ENCODE peak calls at places on chromosomes 1 and 21, in seven cellular contexts. One of them, this sample, is unnamed.
A peak's percentile ranks its signal among the peaks of the same experiment; 100 is the strongest.

GRCh38 chr1:87853576-87854351 is 525.1 kb downstream of the LMO4 start:
- DNase-seq in PC-9: no peak
- DNase-seq in nephron progenitor cell: no peak
- DNase-seq in heart right ventricle: no peak
- DNase-seq in lower lobe of right lung: no peak
- DNase-seq in Calu3: no peak
- DNase-seq in ovary: no peak
- DNase-seq in this sample: no peak

GRCh38 chr1:55155522-55155921 is 59.6 kb downstream of the USP24 start:
- DNase-seq in ovary: no peak
- DNase-seq in lower lobe of right lung: peak; percentile 44
- DNase-seq in PC-9: no peak
- DNase-seq in heart right ventricle: peak; percentile 33
- DNase-seq in nephron progenitor cell: no peak
- DNase-seq in Calu3: no peak
- DNase-seq in this sample: no peak

GRCh38 chr1:177517556-177517955 is 346.8 kb downstream of the BRINP2 start:
- DNase-seq in heart right ventricle: no peak
- DNase-seq in nephron progenitor cell: no peak
- DNase-seq in lower lobe of right lung: no peak
- DNase-seq in PC-9: no peak
- DNase-seq in Calu3: no peak
- DNase-seq in ovary: no peak
- DNase-seq in this sample: no peak

GRCh38 chr1:115314765-115315164 is 23.3 kb downstream of the NGF start:
- DNase-seq in Calu3: no peak
- DNase-seq in nephron progenitor cell: no peak
- DNase-seq in PC-9: peak; percentile 97
- DNase-seq in heart right ventricle: no peak
- DNase-seq in ovary: no peak
- DNase-seq in lower lobe of right lung: no peak
- DNase-seq in this sample: no peak

GRCh38 chr1:184387069-184387870 is 441 bp downstream of the C1orf21 start:
- DNase-seq in PC-9: no peak
- DNase-seq in heart right ventricle: peak; percentile 58
- DNase-seq in Calu3: peak; percentile 23
- DNase-seq in nephron progenitor cell: peak; percentile 65
- DNase-seq in lower lobe of right lung: peak; percentile 69
- DNase-seq in ovary: peak; percentile 52
- DNase-seq in this sample: peak; percentile 38

GRCh38 chr1:211734791-211735190 is 59.4 kb upstream of the NEK2 start:
- DNase-seq in lower lobe of right lung: peak; percentile 61
- DNase-seq in PC-9: no peak
- DNase-seq in nephron progenitor cell: no peak
- DNase-seq in heart right ventricle: no peak
- DNase-seq in Calu3: peak; percentile 57
- DNase-seq in ovary: no peak
- DNase-seq in this sample: no peak

GRCh38 chr1:27521336-27522147 is 31.6 kb upstream of the WASF2 start:
- DNase-seq in PC-9: no peak
- DNase-seq in ovary: no peak
- DNase-seq in nephron progenitor cell: no peak
- DNase-seq in Calu3: no peak
- DNase-seq in heart right ventricle: peak; percentile 65
- DNase-seq in lower lobe of right lung: no peak
- DNase-seq in this sample: no peak

GRCh38 chr1:24483441-24483840 is 19.2 kb upstream of the RCAN3 start:
- DNase-seq in lower lobe of right lung: no peak
- DNase-seq in heart right ventricle: no peak
- DNase-seq in ovary: no peak
- DNase-seq in PC-9: no peak
- DNase-seq in nephron progenitor cell: no peak
- DNase-seq in Calu3: no peak
- DNase-seq in this sample: no peak

GRCh38 chr1:177077734-177078489 is 86.6 kb downstream of the ASTN1 start:
- DNase-seq in ovary: no peak
- DNase-seq in PC-9: no peak
- DNase-seq in lower lobe of right lung: no peak
- DNase-seq in nephron progenitor cell: no peak
- DNase-seq in Calu3: no peak
- DNase-seq in heart right ventricle: no peak
- DNase-seq in this sample: no peak

GRCh38 chr1:21220815-21221214 is 44.1 kb upstream of the EIF4G3 start:
- DNase-seq in ovary: no peak
- DNase-seq in Calu3: no peak
- DNase-seq in heart right ventricle: no peak
- DNase-seq in nephron progenitor cell: no peak
- DNase-seq in lower lobe of right lung: no peak
- DNase-seq in PC-9: no peak
- DNase-seq in this sample: no peak

GRCh38 chr1:170510163-170510562 is 21.8 kb upstream of the GORAB start:
- DNase-seq in PC-9: no peak
- DNase-seq in heart right ventricle: no peak
- DNase-seq in nephron progenitor cell: no peak
- DNase-seq in lower lobe of right lung: no peak
- DNase-seq in ovary: no peak
- DNase-seq in Calu3: no peak
- DNase-seq in this sample: no peak

GRCh38 chr1:224632381-224632871 is 16.3 kb downstream of the CNIH3 start:
- DNase-seq in PC-9: no peak
- DNase-seq in lower lobe of right lung: no peak
- DNase-seq in Calu3: no peak
- DNase-seq in heart right ventricle: no peak
- DNase-seq in ovary: no peak
- DNase-seq in nephron progenitor cell: no peak
- DNase-seq in this sample: no peak

GRCh38 chr1:216464489-216464888 is 41.2 kb upstream of the USH2A start:
- DNase-seq in heart right ventricle: no peak
- DNase-seq in Calu3: no peak
- DNase-seq in lower lobe of right lung: no peak
- DNase-seq in ovary: no peak
- DNase-seq in nephron progenitor cell: no peak
- DNase-seq in PC-9: peak; percentile 69
- DNase-seq in this sample: no peak

GRCh38 chr21:38965910-38966504 is 160.3 kb downstream of the ETS2 start:
- DNase-seq in heart right ventricle: no peak
- DNase-seq in PC-9: peak; percentile 89
- DNase-seq in Calu3: peak; percentile 79
- DNase-seq in lower lobe of right lung: peak; percentile 80
- DNase-seq in nephron progenitor cell: peak; percentile 30
- DNase-seq in ovary: peak; percentile 53
- DNase-seq in this sample: no peak

GRCh38 chr1:114164840-114165543 is 11.3 kb upstream of the SYT6 start:
- DNase-seq in nephron progenitor cell: no peak
- DNase-seq in ovary: no peak
- DNase-seq in lower lobe of right lung: no peak
- DNase-seq in Calu3: no peak
- DNase-seq in heart right ventricle: no peak
- DNase-seq in PC-9: no peak
- DNase-seq in this sample: peak; percentile 55

GRCh38 chr1:192100686-192101468 is 57.4 kb upstream of the RGS18 start:
- DNase-seq in Calu3: no peak
- DNase-seq in nephron progenitor cell: no peak
- DNase-seq in heart right ventricle: no peak
- DNase-seq in ovary: no peak
- DNase-seq in lower lobe of right lung: no peak
- DNase-seq in PC-9: peak; percentile 47
- DNase-seq in this sample: no peak

GRCh38 chr1:52825868-52826267 is 16.7 kb upstream of the ZYG11A start:
- DNase-seq in PC-9: no peak
- DNase-seq in ovary: no peak
- DNase-seq in heart right ventricle: no peak
- DNase-seq in lower lobe of right lung: no peak
- DNase-seq in nephron progenitor cell: no peak
- DNase-seq in Calu3: no peak
- DNase-seq in this sample: peak; percentile 12

GRCh38 chr1:243957141-243957540 is 93.9 kb upstream of the ZBTB18 start:
- DNase-seq in Calu3: no peak
- DNase-seq in heart right ventricle: no peak
- DNase-seq in PC-9: no peak
- DNase-seq in nephron progenitor cell: no peak
- DNase-seq in ovary: no peak
- DNase-seq in lower lobe of right lung: no peak
- DNase-seq in this sample: no peak

GRCh38 chr1:200332716-200333115 is 77.1 kb downstream of the ZNF281 start:
- DNase-seq in PC-9: no peak
- DNase-seq in nephron progenitor cell: no peak
- DNase-seq in heart right ventricle: no peak
- DNase-seq in lower lobe of right lung: no peak
- DNase-seq in ovary: no peak
- DNase-seq in Calu3: no peak
- DNase-seq in this sample: no peak

GRCh38 chr1:236181059-236181458 is 38.7 kb downstream of the GPR137B start:
- DNase-seq in heart right ventricle: no peak
- DNase-seq in Calu3: no peak
- DNase-seq in ovary: no peak
- DNase-seq in nephron progenitor cell: no peak
- DNase-seq in PC-9: peak; percentile 46
- DNase-seq in lower lobe of right lung: no peak
- DNase-seq in this sample: no peak

GRCh38 chr1:11970441-11971185 is 9.6 kb upstream of the MFN2 start:
- DNase-seq in Calu3: no peak
- DNase-seq in ovary: no peak
- DNase-seq in heart right ventricle: no peak
- DNase-seq in lower lobe of right lung: no peak
- DNase-seq in PC-9: no peak
- DNase-seq in nephron progenitor cell: no peak
- DNase-seq in this sample: no peak

GRCh38 chr1:215635827-215636226 is 68.7 kb downstream of the KCTD3 start:
- DNase-seq in heart right ventricle: no peak
- DNase-seq in PC-9: no peak
- DNase-seq in Calu3: no peak
- DNase-seq in ovary: no peak
- DNase-seq in nephron progenitor cell: no peak
- DNase-seq in lower lobe of right lung: no peak
- DNase-seq in this sample: no peak

GRCh38 chr1:202571719-202572339 is 138.4 kb downstream of the SYT2 start:
- DNase-seq in heart right ventricle: no peak
- DNase-seq in PC-9: no peak
- DNase-seq in Calu3: peak; percentile 60
- DNase-seq in nephron progenitor cell: no peak
- DNase-seq in ovary: no peak
- DNase-seq in lower lobe of right lung: no peak
- DNase-seq in this sample: peak; percentile 56

GRCh38 chr21:34198232-34199120 is 125.1 kb downstream of the MRPS6 start:
- DNase-seq in PC-9: no peak
- DNase-seq in ovary: no peak
- DNase-seq in lower lobe of right lung: no peak
- DNase-seq in nephron progenitor cell: no peak
- DNase-seq in heart right ventricle: no peak
- DNase-seq in Calu3: no peak
- DNase-seq in this sample: peak; percentile 43

GRCh38 chr21:39661121-39661520 is 48.4 kb downstream of the B3GALT5 start:
- DNase-seq in lower lobe of right lung: no peak
- DNase-seq in ovary: no peak
- DNase-seq in PC-9: no peak
- DNase-seq in Calu3: no peak
- DNase-seq in heart right ventricle: no peak
- DNase-seq in nephron progenitor cell: no peak
- DNase-seq in this sample: no peak

GRCh38 chr1:17233675-17234074 is 15.2 kb upstream of the PADI3 start:
- DNase-seq in PC-9: peak; percentile 95
- DNase-seq in nephron progenitor cell: no peak
- DNase-seq in ovary: no peak
- DNase-seq in Calu3: peak; percentile 91
- DNase-seq in heart right ventricle: no peak
- DNase-seq in lower lobe of right lung: peak; percentile 79
- DNase-seq in this sample: no peak
- TF ChIP-seq CTCF in PC-9: no peak
- TF ChIP-seq CTCF in nephron progenitor cell: no peak
- TF ChIP-seq CTCF in ovary: no peak
- TF ChIP-seq CTCF in Calu3: no peak
- TF ChIP-seq CTCF in heart right ventricle: no peak
- TF ChIP-seq CTCF in lower lobe of right lung: no peak
- TF ChIP-seq CTCF in this sample: no peak

GRCh38 chr1:92784639-92785500 is at the start of gene EVI5:
- DNase-seq in ovary: peak; percentile 95
- DNase-seq in heart right ventricle: peak; percentile 94
- DNase-seq in PC-9: peak; percentile 94
- DNase-seq in nephron progenitor cell: peak; percentile 94
- DNase-seq in lower lobe of right lung: peak; percentile 97
- DNase-seq in Calu3: peak; percentile 96
- DNase-seq in this sample: peak; percentile 95
- TF ChIP-seq CTCF in ovary: no peak
- TF ChIP-seq CTCF in heart right ventricle: peak; percentile 39
- TF ChIP-seq CTCF in PC-9: no peak
- TF ChIP-seq CTCF in nephron progenitor cell: no peak
- TF ChIP-seq CTCF in lower lobe of right lung: no peak
- TF ChIP-seq CTCF in Calu3: no peak
- TF ChIP-seq CTCF in this sample: no peak

DNA sequence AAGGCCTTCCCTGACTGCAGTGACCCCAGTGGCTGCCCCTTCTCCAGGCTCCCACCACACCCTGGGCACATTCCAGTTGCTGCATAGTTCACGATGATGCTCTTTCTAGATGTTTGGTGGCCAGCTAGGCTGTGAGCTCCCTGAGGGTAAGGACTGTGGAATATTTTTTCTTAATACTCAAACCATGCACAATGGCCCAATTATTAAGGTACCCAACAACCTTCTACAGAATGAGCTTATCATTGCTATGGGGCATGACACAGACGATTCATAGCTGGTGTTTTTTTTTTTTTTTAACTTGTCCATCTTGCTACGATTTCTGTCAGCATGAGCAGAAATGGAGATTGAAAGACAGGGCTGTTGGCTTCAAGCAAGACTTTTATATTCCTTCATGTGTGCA is 68.9 kb upstream of the CLDN14 start:
- DNase-seq in Calu3: no peak
- DNase-seq in nephron progenitor cell: no peak
- DNase-seq in heart right ventricle: no peak
- DNase-seq in lower lobe of right lung: no peak
- DNase-seq in PC-9: no peak
- DNase-seq in ovary: no peak
- DNase-seq in this sample: no peak
- TF ChIP-seq CTCF in Calu3: no peak
- TF ChIP-seq CTCF in nephron progenitor cell: no peak
- TF ChIP-seq CTCF in heart right ventricle: no peak
- TF ChIP-seq CTCF in lower lobe of right lung: no peak
- TF ChIP-seq CTCF in PC-9: no peak
- TF ChIP-seq CTCF in ovary: no peak
- TF ChIP-seq CTCF in this sample: no peak

GRCh38 chr1:158521666-158522058 is 32.5 kb downstream of the OR6Y1 start:
- DNase-seq in PC-9: no peak
- DNase-seq in ovary: no peak
- DNase-seq in nephron progenitor cell: no peak
- DNase-seq in Calu3: no peak
- DNase-seq in heart right ventricle: no peak
- DNase-seq in lower lobe of right lung: no peak
- DNase-seq in this sample: no peak

DNA sequence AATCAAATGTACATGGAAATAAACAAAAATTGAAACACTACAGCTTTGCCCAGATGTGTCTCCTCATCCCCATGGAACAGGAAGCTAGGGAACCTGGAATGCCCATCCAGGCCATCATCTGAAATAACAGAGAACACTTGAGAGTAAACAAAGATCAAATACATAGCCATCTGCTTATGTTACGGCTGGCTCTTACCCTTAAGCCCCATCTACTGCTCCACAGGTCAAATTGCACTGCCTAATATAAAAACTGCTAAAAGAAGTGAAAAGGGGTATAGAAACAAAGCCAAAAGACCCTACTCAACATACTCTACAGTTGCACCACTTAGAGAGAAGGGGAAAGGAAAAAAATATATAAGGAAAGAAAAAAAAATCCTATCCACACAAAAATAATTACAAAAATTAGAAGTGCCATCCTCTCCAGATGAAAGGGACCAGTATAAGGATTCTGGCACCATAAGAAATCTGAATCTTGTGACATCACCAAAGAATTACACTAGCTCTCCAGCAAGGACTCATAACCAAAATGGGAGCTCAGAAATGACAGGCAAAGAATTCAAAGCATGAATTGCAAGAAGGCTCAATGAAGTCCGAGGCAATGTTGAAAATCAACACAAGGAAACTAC is 26.9 kb downstream of the OR6Y1 start:
- DNase-seq in ovary: no peak
- DNase-seq in PC-9: peak; percentile 42
- DNase-seq in lower lobe of right lung: no peak
- DNase-seq in nephron progenitor cell: no peak
- DNase-seq in Calu3: no peak
- DNase-seq in heart right ventricle: no peak
- DNase-seq in this sample: no peak
- TF ChIP-seq CTCF in ovary: no peak
- TF ChIP-seq CTCF in PC-9: peak; percentile 72
- TF ChIP-seq CTCF in lower lobe of right lung: peak; percentile 64
- TF ChIP-seq CTCF in nephron progenitor cell: no peak
- TF ChIP-seq CTCF in Calu3: peak; percentile 70
- TF ChIP-seq CTCF in heart right ventricle: peak; percentile 66
- TF ChIP-seq CTCF in this sample: no peak